ENCODE peak calls at places on chromosome 1, in four cellular contexts. K is HL-60, G is K562, D is GM12878. J is an unnamed sample.

GRCh38 chr1:93783876-93784275 is 95.1 kb downstream of the DNTTIP2 start:
- DNase-seq in K (no peak), G (no peak), D (no peak), J (no peak)

GRCh38 chr1:20355828-20356735 is 65.4 kb downstream of the VWA5B1 start:
- DNase-seq in G (no peak), D (no peak), K (no peak), J (no peak)

GRCh38 chr1:204503122-204503912 is 8.7 kb upstream of the PIK3C2B start:
- DNase-seq in G (peak), D (no peak), K (no peak), J (no peak)

GRCh38 chr1:195715652-195716051 is 892.6 kb downstream of the KCNT2 start:
- DNase-seq in G (no peak), K (no peak), D (no peak), J (no peak)

GRCh38 chr1:233561708-233562426 is 52.0 kb upstream of the KCNK1 start:
- DNase-seq in K (no peak), G (no peak), D (no peak), J (no peak)

GRCh38 chr1:152348447-152348846 is 11.4 kb downstream of the FLG2 start:
- DNase-seq in D (no peak), K (no peak), G (no peak), J (no peak)

GRCh38 chr1:21815724-21816311 is 3.8 kb downstream of the LDLRAD2 start:
- DNase-seq in G (no peak), K (peak), D (no peak), J (no peak)

GRCh38 chr1:118986291-118986838 is 1.8 kb downstream of the TBX15 start:
- DNase-seq in K (no peak), D (no peak), G (peak), J (no peak)

GRCh38 chr1:20652300-20652699 is 8.9 kb downstream of the DDOST start:
- DNase-seq in G (no peak), K (no peak), D (no peak), J (no peak)

GRCh38 chr1:209674957-209675566 is at the start of gene G0S2:
- DNase-seq in K (no peak), D (no peak), G (peak), J (no peak)

GRCh38 chr1:28640766-28641165 is 2.1 kb downstream of the TAF12 start:
- DNase-seq in D (no peak), K (no peak), G (peak), J (no peak)

GRCh38 chr1:75136158-75136815 is 2.1 kb downstream of the LHX8 start:
- DNase-seq in G (no peak), D (no peak), K (no peak), J (no peak)

GRCh38 chr1:89149229-89149628 is 23.3 kb upstream of the GBP2 start:
- DNase-seq in D (no peak), G (peak), K (no peak), J (no peak)
- TF ChIP-seq SPI1 in D (no peak), G (no peak), K (no peak), J (no peak)

GRCh38 chr1:65065535-65066378 is 82.2 kb upstream of the AK4 start:
- DNase-seq in K (no peak), D (no peak), G (no peak), J (no peak)
- TF ChIP-seq POLR2AphosphoS5 in K (no peak), D (no peak), G (no peak), J (no peak)

GRCh38 chr1:88661188-88661587 is 22.9 kb upstream of the PKN2 start:
- DNase-seq in D (no peak), G (no peak), K (no peak), J (no peak)

GRCh38 chr1:88659552-88659951 is 24.5 kb upstream of the PKN2 start:
- DNase-seq in D (no peak), K (no peak), G (no peak), J (no peak)

GRCh38 chr1:88661951-88662664 is 22.0 kb upstream of the PKN2 start:
- DNase-seq in G (no peak), D (no peak), K (no peak), J (no peak)

GRCh38 chr1:88658419-88658818 is 25.7 kb upstream of the PKN2 start:
- DNase-seq in D (no peak), K (no peak), G (no peak), J (no peak)

GRCh38 chr1:88662723-88663122 is 21.4 kb upstream of the PKN2 start:
- DNase-seq in D (no peak), K (no peak), G (no peak), J (no peak)
- TF ChIP-seq SPI1 in D (no peak), K (no peak), G (no peak), J (no peak)

GRCh38 chr1:202150607-202151006 is 6.1 kb upstream of the ARL8A start:
- DNase-seq in K (no peak), D (no peak), G (no peak), J (no peak)
- TF ChIP-seq POLR2AphosphoS5 in K (no peak), D (no peak), G (no peak), J (peak)

GRCh38 chr1:164853146-164853545 is 294.2 kb downstream of the PBX1 start:
- DNase-seq in G (no peak), D (no peak), K (no peak), J (no peak)
- TF ChIP-seq SPI1 in G (no peak), D (no peak), K (no peak), J (no peak)

GRCh38 chr1:247370786-247371732 is 39.4 kb upstream of the ZNF496 start:
- DNase-seq in K (no peak), D (no peak), G (peak), J (no peak)
- TF ChIP-seq POLR2AphosphoS5 in K (no peak), D (no peak), G (no peak), J (no peak)